ENCODE peak calls at places on chromosomes 16 and 17, in five cellular contexts. One of them, this sample, is unnamed.

GRCh38 chr17:2241823-2242222 is 61.8 kb downstream of the SMG6 start:
- DNase-seq in neural progenitor cell: no peak
- DNase-seq in BJ: no peak
- DNase-seq in cardiac muscle cell: no peak
- DNase-seq in endodermal cell: no peak
- DNase-seq in this sample: no peak

GRCh38 chr17:46931596-46931995 is 8.6 kb downstream of the GOSR2 start:
- DNase-seq in endodermal cell: no peak
- DNase-seq in cardiac muscle cell: no peak
- DNase-seq in BJ: no peak
- DNase-seq in neural progenitor cell: no peak
- DNase-seq in this sample: no peak

GRCh38 chr16:51898872-51899271 is 648.1 kb downstream of the TOX3 start:
- DNase-seq in endodermal cell: no peak
- DNase-seq in neural progenitor cell: no peak
- DNase-seq in BJ: no peak
- DNase-seq in cardiac muscle cell: no peak
- DNase-seq in this sample: no peak

GRCh38 chr17:6556121-6557039 is at the start of gene PITPNM3:
- DNase-seq in cardiac muscle cell: peak; percentile 57
- DNase-seq in BJ: no peak
- DNase-seq in endodermal cell: peak; percentile 80
- DNase-seq in neural progenitor cell: peak; percentile 72
- DNase-seq in this sample: no peak

GRCh38 chr16:47887496-47887895 is 268.3 kb downstream of the ABCC12 start:
- DNase-seq in cardiac muscle cell: no peak
- DNase-seq in neural progenitor cell: peak; percentile 47
- DNase-seq in endodermal cell: peak; percentile 81
- DNase-seq in BJ: no peak
- DNase-seq in this sample: peak; percentile 49

GRCh38 chr17:21125862-21126261 is 902 bp upstream of the DHRS7B start:
- DNase-seq in cardiac muscle cell: no peak
- DNase-seq in BJ: no peak
- DNase-seq in endodermal cell: no peak
- DNase-seq in neural progenitor cell: no peak
- DNase-seq in this sample: no peak

GRCh38 chr16:35754391-35755369 is 2295.3 kb downstream of the TP53TG3F start:
- DNase-seq in cardiac muscle cell: no peak
- DNase-seq in BJ: no peak
- DNase-seq in endodermal cell: no peak
- DNase-seq in neural progenitor cell: no peak
- DNase-seq in this sample: no peak

GRCh38 chr16:54957403-54957802 is 26.7 kb downstream of the IRX5 start:
- DNase-seq in cardiac muscle cell: peak; percentile 24
- DNase-seq in endodermal cell: peak; percentile 67
- DNase-seq in BJ: no peak
- DNase-seq in neural progenitor cell: peak; percentile 32
- DNase-seq in this sample: no peak

GRCh38 chr16:48197294-48197693 is 41.5 kb upstream of the ABCC12 start:
- DNase-seq in endodermal cell: no peak
- DNase-seq in cardiac muscle cell: no peak
- DNase-seq in BJ: no peak
- DNase-seq in neural progenitor cell: no peak
- DNase-seq in this sample: no peak

GRCh38 chr16:82011199-82011641 is at the start of gene SDR42E1:
- DNase-seq in neural progenitor cell: no peak
- DNase-seq in BJ: no peak
- DNase-seq in endodermal cell: no peak
- DNase-seq in cardiac muscle cell: no peak
- DNase-seq in this sample: no peak

GRCh38 chr16:57372372-57373116 is at the start of gene CX3CL1:
- DNase-seq in BJ: no peak
- DNase-seq in endodermal cell: peak; percentile 91
- DNase-seq in neural progenitor cell: peak; percentile 93
- DNase-seq in cardiac muscle cell: peak; percentile 69
- DNase-seq in this sample: no peak

GRCh38 chr16:68257251-68257905 is 6.9 kb upstream of the SLC7A6 start:
- DNase-seq in endodermal cell: no peak
- DNase-seq in cardiac muscle cell: no peak
- DNase-seq in neural progenitor cell: no peak
- DNase-seq in BJ: no peak
- DNase-seq in this sample: no peak

GRCh38 chr16:56825821-56826220 is 39.2 kb upstream of the SLC12A3 start:
- DNase-seq in BJ: no peak
- DNase-seq in endodermal cell: no peak
- DNase-seq in cardiac muscle cell: no peak
- DNase-seq in neural progenitor cell: no peak
- DNase-seq in this sample: no peak

GRCh38 chr17:71084219-71084618 is 914.9 kb downstream of the KCNJ2 start:
- DNase-seq in neural progenitor cell: peak; percentile 71
- DNase-seq in endodermal cell: peak; percentile 94
- DNase-seq in cardiac muscle cell: peak; percentile 72
- DNase-seq in BJ: no peak
- DNase-seq in this sample: no peak

GRCh38 chr16:85555549-85556455 is 57.3 kb upstream of the GSE1 start:
- DNase-seq in BJ: no peak
- DNase-seq in endodermal cell: peak; percentile 87
- DNase-seq in neural progenitor cell: no peak
- DNase-seq in cardiac muscle cell: peak; percentile 89
- DNase-seq in this sample: no peak

GRCh38 chr16:87970206-87970605 is 19.0 kb downstream of the BANP start:
- DNase-seq in BJ: no peak
- DNase-seq in neural progenitor cell: no peak
- DNase-seq in cardiac muscle cell: no peak
- DNase-seq in endodermal cell: no peak
- DNase-seq in this sample: no peak

GRCh38 chr16:56732832-56733231 is 2.9 kb downstream of the NUP93 start:
- DNase-seq in BJ: no peak
- DNase-seq in cardiac muscle cell: no peak
- DNase-seq in neural progenitor cell: no peak
- DNase-seq in endodermal cell: no peak
- DNase-seq in this sample: no peak

GRCh38 chr17:7656958-7657715 is 6.4 kb downstream of the ATP1B2 start:
- DNase-seq in endodermal cell: peak; percentile 98
- DNase-seq in neural progenitor cell: peak; percentile 59
- DNase-seq in cardiac muscle cell: peak; percentile 94
- DNase-seq in BJ: no peak
- DNase-seq in this sample: no peak

GRCh38 chr16:30921459-30921747 is 2.0 kb upstream of the FBXL19 start:
- DNase-seq in cardiac muscle cell: no peak
- DNase-seq in neural progenitor cell: no peak
- DNase-seq in BJ: no peak
- DNase-seq in endodermal cell: no peak
- DNase-seq in this sample: no peak
- H3K4me3 ChIP-seq in cardiac muscle cell: no peak overlapping the region
- H3K4me3 ChIP-seq in neural progenitor cell: peak overlapping the region; percentile 61
- H3K4me3 ChIP-seq in BJ: peak overlapping the region; percentile 57
- H3K4me3 ChIP-seq in endodermal cell: peak overlapping the region; percentile 93
- H3K4me3 ChIP-seq in this sample: peak overlapping the region; percentile 90

GRCh38 chr16:71528863-71529262 is 2.6 kb downstream of the CHST4 start:
- DNase-seq in cardiac muscle cell: no peak
- DNase-seq in BJ: no peak
- DNase-seq in endodermal cell: no peak
- DNase-seq in neural progenitor cell: no peak
- DNase-seq in this sample: no peak
- H3K4me3 ChIP-seq in cardiac muscle cell: no peak overlapping the region
- H3K4me3 ChIP-seq in BJ: no peak overlapping the region
- H3K4me3 ChIP-seq in endodermal cell: no peak overlapping the region
- H3K4me3 ChIP-seq in neural progenitor cell: no peak overlapping the region
- H3K4me3 ChIP-seq in this sample: no peak overlapping the region

DNA sequence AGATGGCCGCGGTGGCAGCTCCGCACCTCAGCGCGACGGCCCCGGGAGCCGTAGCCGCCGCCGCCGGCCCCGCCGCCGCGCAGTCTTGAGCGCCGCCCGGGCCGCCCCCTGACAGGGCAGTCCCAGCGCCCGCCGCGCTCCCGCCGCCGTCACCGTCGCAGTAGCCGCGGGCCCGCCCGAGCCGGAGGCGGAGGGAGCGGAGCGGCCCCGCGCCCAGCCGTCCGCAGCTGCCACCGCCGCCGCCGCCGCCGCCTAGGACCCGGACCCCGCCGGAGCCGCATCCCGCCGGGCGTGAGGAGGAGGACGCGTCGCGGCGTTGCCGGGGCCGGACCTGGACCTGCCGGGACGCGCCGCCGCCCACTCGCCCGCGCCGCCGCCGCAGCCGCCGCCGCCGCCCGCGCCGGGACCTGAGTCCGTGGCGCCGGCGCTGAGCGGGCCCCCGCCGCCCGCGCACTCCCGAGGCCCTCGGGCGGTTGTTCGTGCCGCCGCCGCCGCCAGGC is 263 bp downstream of the TNRC6C start:
- DNase-seq in cardiac muscle cell: no peak
- DNase-seq in BJ: no peak
- DNase-seq in endodermal cell: no peak
- DNase-seq in neural progenitor cell: no peak
- DNase-seq in this sample: no peak
- H3K4me3 ChIP-seq in cardiac muscle cell: peak overlapping the region; percentile 90
- H3K4me3 ChIP-seq in BJ: peak overlapping the region; percentile 69
- H3K4me3 ChIP-seq in endodermal cell: no peak overlapping the region
- H3K4me3 ChIP-seq in neural progenitor cell: peak overlapping the region; percentile 93
- H3K4me3 ChIP-seq in this sample: peak overlapping the region; percentile 50

GRCh38 chr16:23745263-23745662 is 9.6 kb upstream of the CHP2 start:
- DNase-seq in cardiac muscle cell: no peak
- DNase-seq in BJ: no peak
- DNase-seq in neural progenitor cell: no peak
- DNase-seq in endodermal cell: no peak
- DNase-seq in this sample: no peak
- H3K4me3 ChIP-seq in cardiac muscle cell: no peak overlapping the region
- H3K4me3 ChIP-seq in BJ: no peak overlapping the region
- H3K4me3 ChIP-seq in neural progenitor cell: no peak overlapping the region
- H3K4me3 ChIP-seq in endodermal cell: no peak overlapping the region
- H3K4me3 ChIP-seq in this sample: no peak overlapping the region

GRCh38 chr17:48671697-48672171 is 45.6 kb upstream of the HOXB9 start:
- DNase-seq in neural progenitor cell: peak; percentile 80
- DNase-seq in cardiac muscle cell: peak; percentile 74
- DNase-seq in endodermal cell: peak; percentile 97
- DNase-seq in BJ: peak; percentile 13
- DNase-seq in this sample: no peak
- H3K4me3 ChIP-seq in neural progenitor cell: peak overlapping the region; percentile 34
- H3K4me3 ChIP-seq in cardiac muscle cell: peak overlapping the region; percentile 5
- H3K4me3 ChIP-seq in endodermal cell: peak overlapping the region; percentile 47
- H3K4me3 ChIP-seq in BJ: peak overlapping the region; percentile 28
- H3K4me3 ChIP-seq in this sample: peak overlapping the region; percentile 20

GRCh38 chr17:17205368-17206148 is 575 bp downstream of the PLD6 start:
- DNase-seq in endodermal cell: no peak
- DNase-seq in neural progenitor cell: no peak
- DNase-seq in cardiac muscle cell: no peak
- DNase-seq in BJ: no peak
- DNase-seq in this sample: no peak
- H3K4me3 ChIP-seq in endodermal cell: no peak overlapping the region
- H3K4me3 ChIP-seq in neural progenitor cell: no peak overlapping the region
- H3K4me3 ChIP-seq in cardiac muscle cell: no peak overlapping the region
- H3K4me3 ChIP-seq in BJ: peak overlapping the region; percentile 47
- H3K4me3 ChIP-seq in this sample: peak overlapping the region; percentile 49

DNA sequence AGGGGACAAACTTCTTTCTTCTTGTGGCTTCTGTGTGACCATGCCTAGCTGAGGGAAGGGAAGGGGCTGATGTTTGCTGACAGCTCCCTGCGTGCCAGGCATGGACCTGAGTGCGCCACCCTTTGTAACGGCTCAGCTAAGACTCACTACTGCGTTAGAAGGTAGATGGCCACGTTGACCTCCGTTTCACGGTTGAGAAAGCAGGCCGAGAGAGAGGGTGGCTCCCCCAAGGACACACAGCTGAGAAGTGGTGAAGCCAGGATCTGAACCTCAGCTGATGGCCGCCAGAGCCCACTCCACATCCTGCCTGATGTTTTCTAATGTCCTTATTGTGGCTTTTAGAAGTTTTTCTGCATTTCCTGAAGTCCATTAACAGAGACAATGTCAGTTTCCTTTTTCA is 45.1 kb downstream of the RGS9 start:
- DNase-seq in BJ: no peak
- DNase-seq in neural progenitor cell: no peak
- DNase-seq in endodermal cell: peak; percentile 49
- DNase-seq in cardiac muscle cell: no peak
- DNase-seq in this sample: no peak
- H3K4me3 ChIP-seq in BJ: no peak overlapping the region
- H3K4me3 ChIP-seq in neural progenitor cell: no peak overlapping the region
- H3K4me3 ChIP-seq in endodermal cell: no peak overlapping the region
- H3K4me3 ChIP-seq in cardiac muscle cell: no peak overlapping the region
- H3K4me3 ChIP-seq in this sample: no peak overlapping the region

This sample was measured in keratinocyte.